ENCODE peak calls at places on chromosomes 4 and X, in nine cellular contexts. D, X, M, H, J, I, C, B and S are unnamed samples.

GRCh38 chr4:87527446-87528240 is 1.5 kb downstream of the SPARCL1 start:
- DNase-seq in X (no peak), B (peak), J (no peak), M (peak), I (no peak), C (no peak), D (no peak), H (no peak), S (no peak)

GRCh38 chrX:132443736-132444135 is 45.1 kb downstream of the MBNL3 start:
- DNase-seq in I (no peak), D (no peak), M (no peak), H (no peak), C (no peak), X (no peak), J (no peak), B (no peak), S (no peak)

GRCh38 chrX:21770631-21771321 is 12.9 kb upstream of the SMPX start:
- DNase-seq in M (no peak), X (no peak), J (no peak), D (no peak), C (no peak), I (peak), B (no peak), H (no peak), S (no peak)

GRCh38 chrX:112513154-112513553 is 166.6 kb downstream of the LHFPL1 start:
- DNase-seq in B (no peak), X (no peak), C (no peak), M (peak), J (no peak), D (no peak), I (peak), H (no peak), S (peak)

GRCh38 chr4:154158756-154159155 is 332.8 kb downstream of the DCHS2 start:
- DNase-seq in H (no peak), J (no peak), B (no peak), C (no peak), X (no peak), M (no peak), D (no peak), I (no peak), S (no peak)

GRCh38 chr4:70734168-70734954 is 12.6 kb downstream of the RUFY3 start:
- DNase-seq in X (no peak), D (peak), B (peak), M (peak), H (no peak), C (peak), J (peak), I (peak), S (no peak)

GRCh38 chrX:152020895-152021294 is 46.4 kb upstream of the GABRE start:
- DNase-seq in D (no peak), B (no peak), J (no peak), X (no peak), I (peak), M (no peak), H (no peak), C (no peak), S (no peak)

GRCh38 chr4:8316251-8316771 is 46.8 kb downstream of the HTRA3 start:
- DNase-seq in M (no peak), X (no peak), D (no peak), J (no peak), B (no peak), C (no peak), I (no peak), H (no peak), S (no peak)

GRCh38 chr4:11337287-11337686 is 91.4 kb downstream of the HS3ST1 start:
- DNase-seq in C (no peak), D (no peak), X (no peak), H (no peak), B (no peak), I (no peak), M (no peak), J (no peak), S (no peak)

GRCh38 chr4:150256841-150257273 is 178.6 kb downstream of the DCLK2 start:
- DNase-seq in J (no peak), C (no peak), M (no peak), D (no peak), X (no peak), I (no peak), B (no peak), H (no peak), S (no peak)

GRCh38 chrX:153638436-153639176 is 8.4 kb upstream of the DUSP9 start:
- DNase-seq in B (no peak), X (no peak), J (no peak), I (no peak), M (no peak), D (no peak), C (no peak), H (no peak), S (no peak)

GRCh38 chr4:69829678-69830077 is 30.3 kb downstream of the SULT1E1 start:
- DNase-seq in I (no peak), D (no peak), X (no peak), B (no peak), J (no peak), M (no peak), H (no peak), C (no peak), S (no peak)

GRCh38 chr4:28654618-28655017 is 1794.0 kb downstream of the STIM2 start:
- DNase-seq in D (no peak), H (no peak), B (no peak), X (no peak), J (no peak), M (peak), I (no peak), C (no peak), S (no peak)

GRCh38 chr4:6582889-6583504 is 8.0 kb downstream of the MAN2B2 start:
- DNase-seq in J (no peak), B (peak), I (peak), X (no peak), C (peak), M (peak), H (no peak), D (no peak), S (no peak)

GRCh38 chrX:46979340-46979739 is 67.1 kb downstream of the JADE3 start:
- DNase-seq in C (peak), X (no peak), M (peak), I (peak), H (no peak), B (no peak), J (no peak), D (no peak), S (peak)

GRCh38 chr4:78776729-78777555 is 792 bp downstream of the BMP2K start:
- DNase-seq in H (peak), B (peak), C (peak), J (peak), M (peak), I (peak), X (peak), D (peak), S (no peak)

GRCh38 chr4:52659722-52660261 is 691 bp upstream of the USP46 start:
- DNase-seq in H (peak), M (peak), J (peak), I (no peak), B (no peak), X (peak), C (peak), D (peak), S (no peak)

GRCh38 chr4:94408549-94409374 is 43.0 kb upstream of the PDLIM5 start:
- DNase-seq in M (peak), B (no peak), X (no peak), H (no peak), C (peak), I (peak), J (no peak), D (peak), S (no peak)

GRCh38 chr4:122083356-122083755 is 68.8 kb upstream of the BLTP1 start:
- DNase-seq in J (no peak), X (no peak), H (no peak), B (no peak), D (no peak), C (no peak), I (no peak), M (no peak), S (no peak)

GRCh38 chrX:134654398-134655012 is 3.8 kb downstream of the PLAC1 start:
- DNase-seq in B (no peak), M (no peak), I (no peak), D (no peak), C (no peak), X (no peak), H (no peak), J (peak), S (no peak)

GRCh38 chrX:40952855-40953254 is 132.4 kb upstream of the USP9X start:
- DNase-seq in X (no peak), I (no peak), M (peak), C (no peak), J (peak), H (no peak), D (no peak), B (no peak), S (no peak)

GRCh38 chr4:8197521-8197920 is 1.6 kb upstream of the SH3TC1 start:
- DNase-seq in D (no peak), J (no peak), C (no peak), M (no peak), I (no peak), H (no peak), B (no peak), X (peak), S (no peak)

GRCh38 chr4:6472387-6473263 is at the start of gene PPP2R2C:
- DNase-seq in H (no peak), I (no peak), X (no peak), C (no peak), J (no peak), D (peak), M (no peak), B (peak), S (no peak)

GRCh38 chrX:87583679-87584078 is 66.1 kb downstream of the KLHL4 start:
- DNase-seq in D (peak), I (no peak), H (no peak), X (peak), J (no peak), B (peak), M (peak), C (no peak), S (no peak)

GRCh38 chr4:74311696-74312313 is 3.5 kb downstream of the EPGN start:
- DNase-seq in C (peak), X (no peak), D (peak), J (no peak), I (peak), M (peak), B (peak), H (no peak), S (peak)

GRCh38 chrX:72142931-72143709 is 11.4 kb upstream of the RTL5 start:
- DNase-seq in I (no peak), J (no peak), H (no peak), M (no peak), X (no peak), C (no peak), B (no peak), D (no peak), S (no peak)

GRCh38 chr4:80307774-80308465 is 27.6 kb upstream of the CFAP299 start:
- DNase-seq in D (no peak), I (peak), J (no peak), C (peak), B (peak), H (no peak), X (no peak), M (peak), S (no peak)

GRCh38 chrX:66005832-66006449 is 33.9 kb downstream of the VSIG4 start:
- DNase-seq in C (no peak), I (no peak), X (no peak), B (no peak), D (no peak), J (no peak), M (no peak), H (no peak), S (no peak)
- H3K4me3 ChIP-seq in C (no peak), I (no peak), X (no peak), B (no peak), D (no peak), J (no peak), M (no peak), H (no peak), S (no peak)

GRCh38 chr4:2837904-2838496 is 5.6 kb upstream of the ADD1 start:
- DNase-seq in M (peak), D (no peak), I (no peak), C (peak), H (peak), J (no peak), X (no peak), B (peak), S (no peak)
- H3K4me3 ChIP-seq in M (no peak), D (no peak), I (no peak), C (no peak), H (peak), J (no peak), X (no peak), B (peak), S (no peak)

DNA sequence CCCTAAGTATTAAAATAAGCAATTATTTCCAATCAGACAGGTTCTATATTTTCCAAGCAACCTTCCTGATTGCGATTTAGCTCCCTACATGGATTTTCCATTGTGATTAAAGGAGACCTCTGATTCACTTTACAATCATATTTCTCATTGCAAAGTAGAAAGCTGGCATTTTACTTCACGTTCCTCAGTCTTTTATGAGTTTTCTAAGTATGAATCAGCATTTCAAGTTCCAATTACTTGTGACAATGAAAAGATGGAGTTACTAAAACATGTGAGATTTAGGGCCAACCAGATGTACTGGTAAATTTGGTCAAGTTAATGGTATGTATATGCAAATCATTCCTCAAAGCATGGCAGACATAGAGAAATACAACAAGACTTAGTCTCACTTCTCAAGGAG is 206.2 kb downstream of the KCNIP4 start:
- DNase-seq in B (no peak), I (no peak), D (no peak), H (no peak), M (no peak), C (no peak), X (no peak), J (no peak), S (no peak)
- H3K4me3 ChIP-seq in B (no peak), I (no peak), D (no peak), H (no peak), M (no peak), C (no peak), X (no peak), J (no peak), S (no peak)

DNA sequence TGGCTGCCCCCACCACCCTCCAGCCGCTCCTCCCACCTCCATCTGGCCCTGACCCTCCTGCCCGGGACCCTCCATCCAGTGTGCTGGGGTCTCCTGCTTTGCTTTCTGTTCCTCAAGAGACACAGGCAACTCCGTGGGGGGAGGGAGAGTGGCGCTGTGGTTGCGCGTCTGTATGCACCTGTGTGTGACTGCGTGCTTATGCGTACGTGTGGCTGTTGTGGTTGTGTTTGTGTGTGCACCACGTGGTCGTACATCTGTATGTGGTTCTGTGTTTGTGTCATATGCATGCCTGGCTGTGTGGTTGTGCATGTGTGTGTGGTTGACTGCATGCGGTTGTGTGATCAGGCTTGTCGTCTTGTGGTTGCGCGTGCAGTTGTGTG is 33.2 kb downstream of the CPLX1 start:
- DNase-seq in J (peak), M (no peak), X (no peak), I (no peak), H (peak), D (no peak), C (no peak), B (no peak), S (no peak)
- H3K4me3 ChIP-seq in J (peak), M (no peak), X (no peak), I (no peak), H (no peak), D (no peak), C (no peak), B (no peak), S (no peak)

DNA sequence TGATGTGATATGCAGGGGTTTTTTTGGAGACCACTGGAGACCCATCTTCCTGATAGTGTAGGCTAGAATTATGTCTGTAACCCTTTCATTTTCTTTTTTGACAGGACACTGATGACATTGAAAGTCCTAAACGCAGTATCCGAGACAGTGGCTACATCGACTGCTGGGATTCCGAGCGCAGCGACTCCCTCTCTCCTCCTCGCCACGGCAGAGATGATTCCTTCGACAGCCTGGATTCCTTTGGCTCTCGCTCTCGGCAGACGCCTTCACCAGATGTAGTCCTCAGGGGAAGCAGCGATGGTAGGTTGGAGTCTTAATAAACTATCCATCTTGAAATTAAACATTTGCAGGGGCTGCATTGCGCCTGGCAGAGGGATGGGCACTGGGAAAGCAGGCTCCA is 75.4 kb downstream of the LIMCH1 start:
- DNase-seq in D (no peak), B (no peak), J (no peak), X (no peak), I (peak), M (no peak), H (no peak), C (no peak), S (no peak)
- H3K4me3 ChIP-seq in D (no peak), B (no peak), J (no peak), X (no peak), I (peak), M (no peak), H (no peak), C (peak), S (no peak)

DNA sequence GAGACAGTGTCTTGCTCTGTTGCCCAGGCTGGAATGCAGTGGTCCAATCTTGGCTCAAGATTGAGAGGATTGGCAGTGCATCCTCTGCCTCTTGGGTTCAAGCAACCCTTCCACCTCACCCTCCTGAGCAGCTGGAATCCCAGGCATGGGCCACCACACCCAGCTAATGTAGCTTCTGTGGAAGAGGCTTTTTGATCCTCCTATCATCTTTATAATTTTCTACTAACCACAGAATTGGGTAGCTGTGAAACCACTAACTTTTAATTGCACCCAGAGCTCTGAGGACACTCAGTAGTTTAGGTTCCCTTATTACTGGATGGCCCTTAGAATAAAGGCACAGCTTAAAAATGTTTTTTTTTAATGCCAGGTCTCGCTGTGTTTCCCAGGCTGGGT is 8.9 kb upstream of the AGA start:
- DNase-seq in D (no peak), C (no peak), X (no peak), H (no peak), J (no peak), M (no peak), I (no peak), B (no peak), S (no peak)
- H3K4me3 ChIP-seq in D (no peak), C (no peak), X (no peak), H (no peak), J (no peak), M (no peak), I (no peak), B (no peak), S (no peak)

GRCh38 chr4:180598281-180598680 is 1644.9 kb upstream of the TENM3 start:
- DNase-seq in D (peak), B (no peak), I (peak), J (no peak), C (no peak), X (no peak), M (no peak), H (no peak), S (no peak)
- H3K4me3 ChIP-seq in D (no peak), B (no peak), I (no peak), J (no peak), C (no peak), X (no peak), M (no peak), H (no peak), S (no peak)

GRCh38 chr4:113270520-113271319 is 221.3 kb downstream of the ANK2 start:
- DNase-seq in J (no peak), X (no peak), B (peak), C (no peak), H (no peak), D (no peak), M (no peak), I (no peak), S (no peak)
- H3K4me3 ChIP-seq in J (no peak), X (no peak), B (no peak), C (no peak), H (no peak), D (no peak), M (no peak), I (no peak), S (no peak)